ENCODE peak calls at places on chromosomes 1 and 21, in six cellular contexts. P is pancreas; Y is kidney; R is CD8-positive, alpha-beta memory T cell; A is Peyer's patch; L is stimulated activated CD4-positive, alpha-beta T cell treated with anti-CD3 and anti-CD28 coated beads, Interleukin-1b, Interleukin-23, amount 100 ng/mL, for 4 hours. E is an unnamed sample.
A peak's percentile ranks its signal among the peaks of the same experiment; 100 is the strongest.

GRCh38 chr1:153912349-153912748 is 10.4 kb downstream of the GATAD2B start:
- DNase-seq in P (no peak), Y (no peak), R (no peak), A (no peak), L (no peak), E (no peak)

GRCh38 chr1:27832762-27833161 is 2.2 kb downstream of the PPP1R8 start:
- DNase-seq in P (no peak), Y (no peak), R (no peak), A (no peak), L (no peak), E (no peak)

GRCh38 chr1:219564072-219564471 is 48.8 kb downstream of the ZC3H11B start:
- DNase-seq in P (no peak), Y (no peak), R (no peak), A (no peak), L (no peak), E (no peak)

GRCh38 chr1:236103059-236103458 is 38.2 kb upstream of the NID1 start:
- DNase-seq in P (no peak), Y (no peak), R (no peak), A (no peak), L (no peak), E (no peak)

GRCh38 chr1:225848044-225848955 is 33.9 kb downstream of the TMEM63A start:
- DNase-seq in P (no peak), Y (no peak), R (peak; percentile 26), A (peak; percentile 68), L (no peak), E (no peak)

GRCh38 chr1:1399187-1399869 is at the start of gene CCNL2:
- DNase-seq in P (peak; percentile 100), Y (peak; percentile 100), R (peak; percentile 100), A (peak; percentile 99), L (peak; percentile 99), E (peak; percentile 100)

GRCh38 chr1:87327362-87328120 is 1.1 kb upstream of the LMO4 start:
- DNase-seq in P (no peak), Y (no peak), R (no peak), A (no peak), L (no peak), E (no peak)

GRCh38 chr1:31116022-31116421 is 50.5 kb upstream of the PUM1 start:
- DNase-seq in P (no peak), Y (no peak), R (no peak), A (no peak), L (no peak), E (no peak)

GRCh38 chr1:111987502-111987901 is 2.0 kb downstream of the KCND3 start:
- DNase-seq in P (no peak), Y (no peak), R (no peak), A (no peak), L (no peak), E (no peak)

GRCh38 chr1:248695451-248696132 is 7.0 kb downstream of the OR14I1 start:
- DNase-seq in P (no peak), Y (no peak), R (no peak), A (no peak), L (no peak), E (no peak)

GRCh38 chr1:67372136-67372535 is 58.1 kb downstream of the SERBP1 start:
- DNase-seq in P (no peak), Y (no peak), R (no peak), A (no peak), L (no peak), E (no peak)

GRCh38 chr1:108531429-108531828 is 28.5 kb upstream of the EEIG2 start:
- DNase-seq in P (no peak), Y (no peak), R (no peak), A (no peak), L (no peak), E (no peak)

GRCh38 chr1:240539031-240539430 is 72.9 kb downstream of the GREM2 start:
- DNase-seq in P (no peak), Y (no peak), R (no peak), A (no peak), L (no peak), E (no peak)

GRCh38 chr21:24042687-24043086 is 1564.6 kb downstream of the MRPL39 start:
- DNase-seq in P (no peak), Y (no peak), R (no peak), A (no peak), L (no peak), E (no peak)

GRCh38 chr21:42939581-42940413 is 14.4 kb upstream of the ERVH48-1 start:
- DNase-seq in P (peak; percentile 25), Y (no peak), R (no peak), A (peak; percentile 69), L (no peak), E (peak; percentile 7)

GRCh38 chr1:45334308-45335245 is 5.4 kb upstream of the TOE1 start:
- DNase-seq in P (no peak), Y (no peak), R (no peak), A (peak; percentile 61), L (no peak), E (no peak)